ENCODE peak calls at places on chromosomes 5 and 9, in ten cellular contexts. L is transverse colon; D is heart left ventricle; J is NAMALWA; E is neuronal stem cell; Y is hypothalamus; S is MM.1S; R is stimulated activated CD4-positive, alpha-beta T cell treated with anti-CD3 and anti-CD28 coated beads, Interleukin-4, amount 100 ng/mL, for 24 hours; V is HCT116; N is globus pallidus. B is an unnamed sample.
A peak's percentile ranks its signal among the peaks of the same experiment; 100 is the strongest.

GRCh38 chr5:30930736-30931135 is 262.8 kb upstream of the CDH6 start:
- DNase-seq in E (no peak), V (no peak), N (no peak), Y (no peak), L (no peak), R (no peak), J (no peak), S (no peak), D (no peak), B (no peak)

GRCh38 chr9:79028101-79028500 is 543.7 kb upstream of the TLE4 start:
- DNase-seq in L (no peak), N (no peak), J (no peak), V (no peak), Y (no peak), D (no peak), R (no peak), E (no peak), S (no peak), B (no peak)

GRCh38 chr5:173281910-173282309 is 46.3 kb downstream of the STC2 start:
- DNase-seq in S (no peak), E (no peak), V (no peak), R (no peak), N (no peak), J (peak; percentile 43), D (no peak), Y (no peak), L (no peak), B (no peak)

GRCh38 chr5:180463916-180464602 is 30.1 kb upstream of the CNOT6 start:
- DNase-seq in R (no peak), S (no peak), N (no peak), V (no peak), J (no peak), E (no peak), D (no peak), L (no peak), Y (no peak), B (no peak)

GRCh38 chr9:3337515-3337914 is 188.3 kb downstream of the RFX3 start:
- DNase-seq in D (peak; percentile 15), N (peak; percentile 38), J (no peak), Y (no peak), V (peak; percentile 22), R (no peak), E (no peak), S (no peak), L (no peak), B (no peak)

GRCh38 chr9:97525451-97525850 is 24.0 kb downstream of the TMOD1 start:
- DNase-seq in Y (no peak), D (no peak), S (peak; percentile 25), L (no peak), N (no peak), E (no peak), J (no peak), R (no peak), V (no peak), B (no peak)

GRCh38 chr5:80977764-80978163 is 17.6 kb downstream of the RASGRF2 start:
- DNase-seq in L (no peak), V (no peak), J (no peak), R (no peak), E (no peak), S (no peak), N (no peak), D (no peak), Y (no peak), B (no peak)

GRCh38 chr5:534006-534742 is 9.9 kb upstream of the SLC9A3 start:
- DNase-seq in E (no peak), J (no peak), D (no peak), V (no peak), R (no peak), L (no peak), Y (no peak), N (no peak), S (peak; percentile 4), B (no peak)

GRCh38 chr9:34485822-34486221 is 27.2 kb downstream of the DNAI1 start:
- DNase-seq in S (no peak), R (no peak), E (no peak), N (no peak), L (no peak), V (no peak), Y (no peak), J (no peak), D (no peak), B (no peak)

GRCh38 chr9:128193469-128194096 is 2.2 kb upstream of the CIZ1 start:
- DNase-seq in E (no peak), J (no peak), L (no peak), S (no peak), N (no peak), V (no peak), R (no peak), D (no peak), Y (no peak), B (no peak)

GRCh38 chr5:72767289-72768010 is 49.0 kb upstream of the TNPO1 start:
- DNase-seq in L (no peak), N (no peak), V (no peak), D (no peak), S (no peak), Y (no peak), R (no peak), E (no peak), J (no peak), B (no peak)

GRCh38 chr9:90936380-90936779 is 134.8 kb downstream of the SYK start:
- DNase-seq in N (no peak), S (no peak), D (no peak), L (no peak), V (no peak), E (no peak), R (no peak), J (no peak), Y (no peak), B (no peak)

GRCh38 chr5:178207917-178208280 is 3.6 kb downstream of the HNRNPAB start:
- DNase-seq in L (peak; percentile 83), N (no peak), R (no peak), J (peak; percentile 19), Y (no peak), D (no peak), E (no peak), V (no peak), S (no peak), B (peak; percentile 89)

GRCh38 chr5:171355302-171355724 is 32.3 kb upstream of the NPM1 start:
- DNase-seq in Y (no peak), R (peak; percentile 39), D (no peak), J (no peak), V (no peak), L (no peak), N (no peak), S (peak; percentile 80), E (no peak), B (no peak)

GRCh38 chr5:111820072-111820471 is 63.1 kb upstream of the NREP start:
- DNase-seq in J (peak; percentile 18), R (no peak), S (no peak), D (no peak), Y (no peak), V (no peak), L (no peak), N (no peak), E (no peak), B (no peak)

GRCh38 chr9:124574944-124575343 is 67.7 kb upstream of the NR5A1 start:
- DNase-seq in D (no peak), S (no peak), E (no peak), V (peak; percentile 98), R (no peak), Y (no peak), N (no peak), L (no peak), J (no peak), B (no peak)

GRCh38 chr9:131304676-131305366 is 15.3 kb downstream of the PLPP7 start:
- DNase-seq in E (no peak), D (no peak), R (no peak), J (no peak), Y (no peak), N (no peak), S (no peak), L (no peak), V (no peak), B (no peak)

GRCh38 chr5:106493910-106494309 is 1176.8 kb downstream of the EFNA5 start:
- DNase-seq in V (no peak), J (no peak), R (no peak), N (no peak), S (no peak), L (no peak), Y (no peak), D (no peak), E (no peak), B (no peak)

GRCh38 chr9:31776471-31776870 is 608.0 kb upstream of the ACO1 start:
- DNase-seq in D (no peak), R (no peak), V (no peak), Y (no peak), S (no peak), N (no peak), E (no peak), L (no peak), J (no peak), B (no peak)

GRCh38 chr5:148855249-148856008 is 29.0 kb downstream of the ADRB2 start:
- DNase-seq in E (no peak), S (no peak), D (no peak), L (no peak), J (no peak), R (no peak), V (no peak), Y (no peak), N (no peak), B (no peak)

GRCh38 chr5:151298465-151298864 is 5.1 kb downstream of the SLC36A3 start:
- DNase-seq in L (no peak), V (no peak), N (no peak), R (no peak), D (no peak), J (no peak), E (no peak), S (no peak), Y (no peak), B (no peak)

GRCh38 chr5:21143686-21144085 is 1155.7 kb upstream of the CDH18 start:
- DNase-seq in R (no peak), J (no peak), E (no peak), V (no peak), Y (no peak), D (no peak), L (no peak), S (no peak), N (no peak), B (no peak)

GRCh38 chr5:139806726-139807646 is 11.4 kb downstream of the PSD2 start:
- DNase-seq in E (no peak), J (no peak), S (no peak), Y (peak; percentile 78), V (no peak), L (no peak), N (peak; percentile 77), D (no peak), R (no peak), B (no peak)

GRCh38 chr9:115775669-115776068 is 377.9 kb upstream of the PAPPA start:
- DNase-seq in E (peak; percentile 11), D (no peak), L (no peak), Y (no peak), S (no peak), R (no peak), J (no peak), N (no peak), V (no peak), B (no peak)

GRCh38 chr5:175688352-175689146 is 30.7 kb downstream of the HRH2 start:
- DNase-seq in S (no peak), E (no peak), L (no peak), V (no peak), Y (no peak), N (no peak), D (no peak), J (no peak), R (no peak), B (no peak)

GRCh38 chr5:69288668-69289067 is 43.9 kb downstream of the CCDC125 start:
- DNase-seq in S (no peak), D (no peak), E (no peak), L (no peak), R (no peak), Y (no peak), J (no peak), V (no peak), N (no peak), B (no peak)